ENCODE peak calls at places on chromosomes 6 and 20, in nine cellular contexts. L is ovary, E is amygdala, X is AG04449, U is HS-5, P is EL, Q is AML-193, M is type B pancreatic cell, O is putamen. Z is an unnamed sample.
A peak's percentile ranks its signal among the peaks of the same experiment; 100 is the strongest.

GRCh38 chr6:170476360-170476759 is 76.7 kb downstream of the PSMB1 start:
- DNase-seq in X (no peak), O (no peak), L (no peak), U (no peak), P (no peak), Q (no peak), M (no peak), E (no peak), Z (no peak)

GRCh38 chr6:43009124-43009523 is 4.6 kb downstream of the MEA1 start:
- DNase-seq in L (no peak), X (no peak), P (peak; percentile 32), M (no peak), U (no peak), Q (peak; percentile 74), O (no peak), E (no peak), Z (no peak)

GRCh38 chr6:125165256-125165655 is 11.7 kb downstream of the TPD52L1 start:
- DNase-seq in Q (no peak), M (no peak), O (no peak), E (no peak), P (no peak), X (no peak), L (no peak), U (no peak), Z (no peak)

GRCh38 chr6:128438311-128438916 is 82.0 kb downstream of the PTPRK start:
- DNase-seq in X (no peak), L (no peak), Q (no peak), E (no peak), U (no peak), O (peak; percentile 15), M (no peak), P (no peak), Z (no peak)

GRCh38 chr6:70257874-70258273 is 45.0 kb downstream of the COL9A1 start:
- DNase-seq in L (no peak), X (no peak), O (no peak), Q (no peak), U (no peak), M (no peak), E (no peak), P (no peak), Z (no peak)

GRCh38 chr6:122381494-122382083 is 17.9 kb upstream of the HSF2 start:
- DNase-seq in L (peak; percentile 69), O (peak; percentile 52), M (no peak), Q (peak; percentile 73), U (no peak), X (peak; percentile 31), P (peak; percentile 67), E (no peak), Z (no peak)

GRCh38 chr6:98946877-98947410 is 802 bp downstream of the FBXL4 start:
- DNase-seq in Q (peak; percentile 53), O (peak; percentile 19), X (no peak), L (peak; percentile 28), M (no peak), E (peak; percentile 20), U (no peak), P (peak; percentile 30), Z (peak; percentile 65)

GRCh38 chr6:38264605-38265004 is 375.1 kb downstream of the BTBD9 start:
- DNase-seq in L (no peak), Q (no peak), U (no peak), M (no peak), O (no peak), E (no peak), X (no peak), P (no peak), Z (no peak)

GRCh38 chr20:36629719-36630340 is 16.2 kb downstream of the SLA2 start:
- DNase-seq in M (no peak), O (no peak), P (no peak), U (no peak), L (no peak), X (no peak), E (no peak), Q (peak; percentile 11), Z (no peak)

GRCh38 chr6:149476789-149477455 is 7.9 kb downstream of the ZC3H12D start:
- DNase-seq in X (no peak), Q (no peak), E (no peak), L (no peak), P (no peak), O (no peak), M (no peak), U (no peak), Z (no peak)

GRCh38 chr20:9180480-9181257 is 111.8 kb downstream of the PLCB4 start:
- DNase-seq in E (no peak), P (no peak), M (no peak), U (no peak), X (no peak), O (no peak), Q (no peak), L (no peak), Z (no peak)

GRCh38 chr6:122887941-122888340 is 98.9 kb downstream of the SMPDL3A start:
- DNase-seq in L (no peak), P (no peak), Q (no peak), M (no peak), X (no peak), O (no peak), E (no peak), U (no peak), Z (no peak)

GRCh38 chr6:111758608-111759293 is 114.5 kb downstream of the FYN start:
- DNase-seq in Q (no peak), L (no peak), E (no peak), U (no peak), X (no peak), P (no peak), O (no peak), M (no peak), Z (no peak)

GRCh38 chr6:147194652-147195403 is 9.4 kb upstream of the STXBP5 start:
- DNase-seq in U (peak; percentile 40), E (no peak), X (no peak), M (no peak), Q (peak; percentile 88), O (no peak), P (peak; percentile 41), L (no peak), Z (no peak)

GRCh38 chr20:5524886-5525285 is 208.1 kb upstream of the PROKR2 start:
- DNase-seq in P (no peak), M (no peak), L (no peak), O (no peak), Q (peak; percentile 21), X (no peak), E (no peak), U (no peak), Z (no peak)

GRCh38 chr6:139764498-139764986 is 390.1 kb upstream of the CITED2 start:
- DNase-seq in M (no peak), X (peak; percentile 94), P (peak; percentile 99), L (peak; percentile 31), O (peak; percentile 29), E (no peak), U (peak; percentile 96), Q (peak; percentile 83), Z (no peak)

GRCh38 chr20:41649489-41649888 is 31.3 kb upstream of the CHD6 start:
- DNase-seq in Q (no peak), X (no peak), U (no peak), P (no peak), M (no peak), O (no peak), L (no peak), E (no peak), Z (no peak)

GRCh38 chr6:152271681-152272464 is 365.3 kb downstream of the SYNE1 start:
- DNase-seq in E (no peak), M (no peak), X (peak; percentile 14), P (peak; percentile 20), L (peak; percentile 56), U (peak; percentile 22), Q (no peak), O (no peak), Z (no peak)

GRCh38 chr20:63454729-63455567 is 17.5 kb downstream of the KCNQ2 start:
- DNase-seq in O (no peak), U (no peak), L (no peak), E (no peak), X (no peak), P (no peak), Q (no peak), M (no peak), Z (no peak)

GRCh38 chr6:104161960-104162669 is 697.6 kb downstream of the HACE1 start:
- DNase-seq in L (no peak), X (peak; percentile 5), Q (no peak), E (no peak), P (peak; percentile 55), M (no peak), O (no peak), U (peak; percentile 61), Z (no peak)

GRCh38 chr6:36028088-36028886 is 679 bp downstream of the MAPK14 start:
- DNase-seq in P (peak; percentile 45), O (peak; percentile 42), E (peak; percentile 61), M (no peak), U (peak; percentile 1), Q (no peak), L (peak; percentile 32), X (no peak), Z (peak; percentile 78)

GRCh38 chr20:59680852-59681251 is 76.5 kb downstream of the PHACTR3 start:
- DNase-seq in E (no peak), M (no peak), U (no peak), O (no peak), X (no peak), P (no peak), L (no peak), Q (no peak), Z (no peak)

Z was measured in upper lobe of right lung.